ENCODE peak calls at places on chromosome 18, in seven cellular contexts. X, L, S, K, B, R and A are unnamed samples.

GRCh38 chr18:63511285-63511684 is 30.9 kb upstream of the SERPINB12 start:
- DNase-seq in L (no peak), B (peak), K (peak), X (no peak), S (peak), R (no peak), A (peak)

GRCh38 chr18:7878265-7879173 is 311.4 kb downstream of the PTPRM start:
- DNase-seq in X (no peak), K (no peak), R (no peak), S (no peak), B (no peak), L (no peak), A (no peak)

GRCh38 chr18:12076424-12077140 is 17.1 kb upstream of the ANKRD62 start:
- DNase-seq in R (no peak), S (no peak), B (peak), K (peak), L (no peak), X (no peak), A (peak)

GRCh38 chr18:65750421-65751144 is at the start of gene CDH7:
- DNase-seq in B (peak), L (no peak), X (no peak), R (no peak), K (no peak), S (no peak), A (no peak)

GRCh38 chr18:51211552-51211951 is 14.1 kb upstream of the MEX3C start:
- DNase-seq in K (peak), L (no peak), R (no peak), X (peak), B (peak), S (no peak), A (peak)

GRCh38 chr18:55515946-55516710 is 71.9 kb downstream of the TCF4 start:
- DNase-seq in X (no peak), R (no peak), B (peak), S (no peak), K (peak), L (no peak), A (no peak)

GRCh38 chr18:68676913-68677312 is 38.0 kb downstream of the TMX3 start:
- DNase-seq in K (no peak), X (no peak), L (no peak), R (no peak), S (no peak), B (no peak), A (no peak)

GRCh38 chr18:10020176-10020575 is 106.4 kb downstream of the VAPA start:
- DNase-seq in X (no peak), B (peak), K (no peak), R (no peak), S (no peak), L (no peak), A (no peak)

GRCh38 chr18:38790303-38790702 is 1224.7 kb upstream of the CELF4 start:
- DNase-seq in L (no peak), S (no peak), K (no peak), B (no peak), R (no peak), X (no peak), A (peak)

GRCh38 chr18:47260138-47260923 is 8.9 kb upstream of the SKOR2 start:
- DNase-seq in R (no peak), X (peak), K (peak), S (no peak), B (peak), L (peak), A (peak)

GRCh38 chr18:23057096-23057495 is 78.2 kb upstream of the CABLES1 start:
- DNase-seq in L (no peak), B (no peak), X (no peak), R (no peak), S (no peak), K (no peak), A (no peak)

GRCh38 chr18:400466-400865 is 100.0 kb downstream of the COLEC12 start:
- DNase-seq in S (no peak), L (no peak), X (no peak), R (no peak), K (peak), B (peak), A (no peak)

GRCh38 chr18:36120297-36120696 is 8.8 kb downstream of the SLC39A6 start:
- DNase-seq in L (no peak), R (no peak), K (no peak), S (no peak), B (no peak), X (no peak), A (no peak)

GRCh38 chr18:78621141-78621540 is 358.5 kb upstream of the SALL3 start:
- DNase-seq in K (no peak), S (no peak), R (no peak), X (no peak), B (no peak), L (no peak), A (no peak)

GRCh38 chr18:48952287-48953095 is 1.7 kb upstream of the SMAD7 start:
- DNase-seq in X (peak), R (peak), L (peak), B (peak), K (peak), S (peak), A (no peak)

GRCh38 chr18:60277855-60278480 is 94.6 kb downstream of the MC4R start:
- DNase-seq in B (peak), R (no peak), K (peak), L (no peak), X (no peak), S (no peak), A (peak)

GRCh38 chr18:48852292-48852691 is 98.5 kb downstream of the SMAD7 start:
- DNase-seq in K (peak), X (no peak), S (no peak), B (peak), L (no peak), R (no peak), A (no peak)

GRCh38 chr18:6885992-6886823 is 156.7 kb downstream of the ARHGAP28 start:
- DNase-seq in X (peak), R (no peak), B (peak), K (peak), S (peak), L (peak), A (peak)

GRCh38 chr18:44520981-44521672 is 159.6 kb upstream of the SETBP1 start:
- DNase-seq in R (no peak), S (no peak), X (no peak), K (peak), L (peak), B (peak), A (peak)

GRCh38 chr18:43422483-43422882 is 145.2 kb upstream of the SYT4 start:
- DNase-seq in R (no peak), K (peak), B (peak), L (no peak), S (no peak), X (no peak), A (no peak)

GRCh38 chr18:73101977-73102376 is 234.2 kb upstream of the NETO1 start:
- DNase-seq in S (no peak), L (no peak), K (peak), R (no peak), B (peak), X (no peak), A (peak)

GRCh38 chr18:55897101-55897500 is 309.1 kb upstream of the TCF4 start:
- DNase-seq in R (no peak), X (no peak), L (no peak), B (no peak), K (no peak), S (no peak), A (no peak)

GRCh38 chr18:70135604-70136003 is 69.9 kb downstream of the RTTN start:
- DNase-seq in B (no peak), X (no peak), K (no peak), L (no peak), S (no peak), R (no peak), A (no peak)

DNA sequence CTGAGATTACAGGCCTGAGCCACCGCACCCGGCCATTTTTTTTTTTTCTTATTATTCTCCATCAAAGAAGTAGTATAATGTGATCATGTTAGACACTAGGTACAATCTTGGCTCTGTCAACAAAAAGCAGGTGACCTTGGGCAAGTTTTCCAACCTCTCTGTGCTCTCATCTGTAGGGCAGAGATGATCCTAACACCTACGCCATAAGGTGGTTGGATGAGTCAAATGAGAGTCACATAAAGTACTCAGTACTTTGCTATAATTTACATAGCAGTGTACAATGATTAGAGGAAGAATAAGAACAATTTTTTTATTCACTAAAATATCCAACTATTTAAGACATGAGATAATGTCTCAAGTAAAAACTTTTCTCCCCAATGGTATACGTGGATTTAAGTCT is 128.6 kb downstream of the TGIF1 start:
- DNase-seq in K (no peak), R (no peak), X (no peak), B (peak), S (no peak), L (no peak), A (no peak)
- H3K27ac ChIP-seq in K (no peak), R (no peak), X (no peak), B (no peak), S (no peak), L (no peak), A (no peak)

DNA sequence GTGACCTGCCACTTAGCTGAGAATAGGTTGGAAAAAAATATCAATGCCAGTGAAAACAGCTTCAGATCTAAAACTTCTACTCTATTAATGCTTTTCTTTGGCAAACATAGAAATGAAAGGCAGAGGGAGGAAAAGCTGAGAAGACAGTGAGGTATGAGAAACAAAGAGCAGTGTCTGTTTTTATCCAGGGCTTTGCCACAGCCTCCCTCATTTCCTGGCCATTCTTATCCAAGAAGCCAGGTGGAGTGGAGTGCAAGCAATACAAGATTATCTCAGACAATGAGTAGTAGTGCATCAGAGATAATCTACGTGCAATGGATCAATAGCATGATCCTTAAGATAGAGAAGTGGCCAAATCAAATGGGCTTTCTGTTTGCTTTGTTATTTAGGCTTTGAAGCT is 808.7 kb upstream of the PIK3C3 start:
- DNase-seq in X (no peak), L (no peak), S (no peak), B (no peak), R (no peak), K (no peak), A (no peak)
- TF ChIP-seq CTCF in X (no peak), L (no peak), S (no peak), B (no peak), R (no peak), K (no peak), A (no peak)

DNA sequence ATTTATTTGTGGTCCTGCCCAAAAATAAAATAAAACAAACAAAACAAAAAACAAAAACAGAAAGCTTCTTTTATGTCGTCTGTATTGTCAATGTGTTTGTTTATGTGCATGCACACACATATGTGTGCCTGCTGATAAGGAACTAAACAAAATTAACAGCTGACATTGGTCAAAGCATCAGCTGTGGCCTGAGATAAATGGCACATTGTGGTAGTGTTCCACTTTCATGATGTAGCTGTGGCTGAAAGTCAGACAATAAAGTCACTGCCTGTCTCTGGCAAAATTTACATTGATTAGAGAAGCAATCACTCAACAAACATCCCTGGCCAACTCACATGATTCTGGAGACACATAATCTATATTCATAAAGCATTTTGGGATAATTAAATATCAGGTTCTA is 203.4 kb upstream of the PIK3C3 start:
- DNase-seq in X (no peak), B (no peak), S (no peak), K (no peak), R (no peak), L (no peak), A (no peak)
- H3K27ac ChIP-seq in X (no peak), B (no peak), S (no peak), K (no peak), R (no peak), L (no peak), A (no peak)

DNA sequence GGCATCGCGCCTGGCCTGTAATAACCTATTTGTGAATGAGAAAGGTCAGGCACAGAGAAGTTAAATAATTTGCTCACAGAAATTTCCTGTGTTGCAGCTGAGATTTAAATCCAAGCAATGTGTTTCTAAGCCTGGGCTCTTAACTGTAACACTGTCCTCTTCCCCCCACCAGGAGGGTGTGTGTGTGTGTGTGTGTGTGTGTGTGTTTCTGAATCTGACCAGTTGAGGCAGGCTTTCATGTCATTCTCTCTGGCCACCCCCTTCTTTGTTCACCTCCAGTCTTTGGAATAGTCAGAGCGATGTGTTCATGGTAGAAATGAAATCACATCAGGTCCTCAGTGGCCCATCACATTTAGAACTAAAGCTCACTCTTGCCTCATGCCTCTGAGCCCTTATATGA is 81.2 kb downstream of the NEDD4L start:
- DNase-seq in X (no peak), R (no peak), L (no peak), B (peak), S (no peak), K (no peak), A (no peak)
- TF ChIP-seq CTCF in X (no peak), R (no peak), L (no peak), B (no peak), S (no peak), K (no peak), A (no peak)